ENCODE peak calls at places on chromosomes 5 and 9, in five cellular contexts. L, V, W, Q and U are unnamed samples.

GRCh38 chr9:74755999-74756398 is 131.7 kb downstream of the TRPM6 start:
- DNase-seq in Q (no peak), W (no peak), L (no peak), V (no peak), U (no peak)

GRCh38 chr9:124664143-124664542 is 107.0 kb downstream of the NR6A1 start:
- DNase-seq in Q (no peak), L (no peak), W (no peak), V (no peak), U (no peak)

GRCh38 chr9:125749951-125750655 is 2.9 kb downstream of the PBX3 start:
- DNase-seq in V (no peak), Q (no peak), L (no peak), W (peak; percentile 27), U (no peak)

GRCh38 chr5:120297621-120298020 is 166.5 kb upstream of the PRR16 start:
- DNase-seq in V (no peak), W (peak; percentile 69), L (no peak), Q (no peak), U (no peak)

GRCh38 chr5:169580964-169581363 is 2.6 kb upstream of the SPDL1 start:
- DNase-seq in L (no peak), V (no peak), Q (no peak), W (peak; percentile 54), U (no peak)

GRCh38 chr9:124769451-124770358 is 1.4 kb downstream of the NR6A1 start:
- DNase-seq in V (peak; percentile 84), W (no peak), L (peak; percentile 80), Q (no peak), U (no peak)

GRCh38 chr5:173790177-173790719 is 97.9 kb upstream of the CPEB4 start:
- DNase-seq in Q (no peak), V (no peak), W (no peak), L (no peak), U (no peak)

GRCh38 chr5:134877159-134877558 is 3.0 kb downstream of the TXNDC15 start:
- DNase-seq in W (no peak), V (no peak), L (no peak), Q (no peak), U (no peak)

GRCh38 chr5:10289353-10289752 is 18.3 kb downstream of the CMBL start:
- DNase-seq in Q (no peak), L (no peak), W (peak; percentile 66), V (no peak), U (no peak)

GRCh38 chr9:108743901-108744371 is 111.8 kb downstream of the ACTL7B start:
- DNase-seq in Q (no peak), L (no peak), W (peak; percentile 14), V (peak; percentile 52), U (no peak)

GRCh38 chr9:16445141-16445920 is 425.1 kb downstream of the BNC2 start:
- DNase-seq in V (no peak), W (peak; percentile 65), L (no peak), Q (no peak), U (no peak)

GRCh38 chr5:77563475-77563874 is 71.4 kb upstream of the WDR41 start:
- DNase-seq in Q (no peak), L (no peak), W (no peak), V (no peak), U (no peak)

GRCh38 chr5:35884125-35884788 is 27.6 kb downstream of the IL7R start:
- DNase-seq in W (peak; percentile 91), L (no peak), V (no peak), Q (no peak), U (no peak)

GRCh38 chr9:121601234-121601633 is 50.2 kb upstream of the DAB2IP start:
- DNase-seq in L (no peak), W (peak; percentile 65), Q (no peak), V (no peak), U (no peak)

GRCh38 chr9:19782005-19782404 is 6.8 kb downstream of the SLC24A2 start:
- DNase-seq in W (no peak), Q (no peak), V (peak; percentile 60), L (no peak), U (no peak)

GRCh38 chr5:40681351-40682311 is 1.9 kb downstream of the PTGER4 start:
- DNase-seq in V (peak; percentile 74), L (no peak), Q (no peak), W (peak; percentile 63), U (peak; percentile 61)

GRCh38 chr5:97903742-97904141 is 720.7 kb upstream of the RIOK2 start:
- DNase-seq in Q (no peak), L (no peak), W (no peak), V (no peak), U (no peak)

GRCh38 chr5:165138261-165138660 is 1632.8 kb downstream of the MAT2B start:
- DNase-seq in W (no peak), Q (no peak), V (no peak), L (no peak), U (no peak)

GRCh38 chr9:33734911-33735310 is 60.5 kb upstream of the PRSS3 start:
- DNase-seq in W (no peak), Q (no peak), L (no peak), V (no peak), U (no peak)

GRCh38 chr9:107942870-107943269 is 453.3 kb upstream of the KLF4 start:
- DNase-seq in W (no peak), Q (no peak), V (no peak), L (no peak), U (no peak)

GRCh38 chr5:130138406-130139060 is 234.3 kb downstream of the CHSY3 start:
- DNase-seq in Q (no peak), L (no peak), V (no peak), W (peak; percentile 36), U (no peak)

GRCh38 chr9:114124138-114124537 is 25.0 kb upstream of the KIF12 start:
- DNase-seq in W (no peak), L (no peak), V (peak; percentile 25), Q (no peak), U (no peak)

GRCh38 chr5:125634242-125634835 is 788.9 kb upstream of the GRAMD2B start:
- DNase-seq in Q (no peak), L (no peak), V (no peak), W (no peak), U (no peak)

GRCh38 chr5:150604010-150604409 is 36.5 kb upstream of the SYNPO start:
- DNase-seq in Q (no peak), W (no peak), L (peak; percentile 18), V (no peak), U (no peak)

GRCh38 chr5:150606476-150606875 is 34.0 kb upstream of the SYNPO start:
- DNase-seq in V (no peak), W (no peak), Q (no peak), L (peak; percentile 31), U (no peak)

GRCh38 chr5:150605546-150605945 is 34.9 kb upstream of the SYNPO start:
- DNase-seq in L (peak; percentile 20), Q (no peak), V (no peak), W (no peak), U (no peak)

GRCh38 chr5:150603491-150603890 is 37.0 kb upstream of the SYNPO start:
- DNase-seq in Q (no peak), W (no peak), L (peak; percentile 35), V (no peak), U (no peak)

DNA sequence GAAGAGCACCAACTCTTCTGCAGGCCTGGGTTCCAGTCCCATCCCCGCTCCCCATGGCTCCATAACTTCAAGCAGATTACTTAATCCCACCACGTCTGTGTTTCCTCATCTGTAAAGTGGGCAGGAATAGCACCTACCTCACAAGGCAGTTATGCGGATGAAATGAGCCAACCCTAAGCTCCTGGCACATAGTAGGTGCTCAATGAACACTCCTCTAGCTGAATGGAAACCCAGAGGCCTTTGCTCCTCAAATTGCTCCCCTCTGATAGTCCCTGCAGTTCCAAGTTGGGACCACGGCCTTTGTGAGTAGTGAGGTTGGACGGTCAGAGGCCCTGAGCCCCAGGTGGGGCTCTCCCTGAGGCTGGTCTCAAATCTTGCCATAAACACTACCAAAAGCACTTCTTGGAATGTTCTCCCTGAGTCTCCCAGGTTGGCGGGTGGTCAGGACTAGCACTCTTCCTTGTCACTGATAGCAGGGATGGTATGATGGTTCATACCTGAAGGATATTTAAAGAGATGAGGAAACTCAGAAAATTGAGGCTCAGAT is 35.5 kb upstream of the SYNPO start:
- DNase-seq in Q (no peak), V (no peak), W (no peak), L (peak; percentile 24), U (no peak)
- H3K4me1 ChIP-seq in Q (no peaks in the 10 kb centered on the region), V (peaks cover 6% of the 10 kb centered on the region), W (peaks cover 7% of the 10 kb centered on the region), L (peaks cover 2% of the 10 kb centered on the region), U (no peaks in the 10 kb centered on the region)

DNA sequence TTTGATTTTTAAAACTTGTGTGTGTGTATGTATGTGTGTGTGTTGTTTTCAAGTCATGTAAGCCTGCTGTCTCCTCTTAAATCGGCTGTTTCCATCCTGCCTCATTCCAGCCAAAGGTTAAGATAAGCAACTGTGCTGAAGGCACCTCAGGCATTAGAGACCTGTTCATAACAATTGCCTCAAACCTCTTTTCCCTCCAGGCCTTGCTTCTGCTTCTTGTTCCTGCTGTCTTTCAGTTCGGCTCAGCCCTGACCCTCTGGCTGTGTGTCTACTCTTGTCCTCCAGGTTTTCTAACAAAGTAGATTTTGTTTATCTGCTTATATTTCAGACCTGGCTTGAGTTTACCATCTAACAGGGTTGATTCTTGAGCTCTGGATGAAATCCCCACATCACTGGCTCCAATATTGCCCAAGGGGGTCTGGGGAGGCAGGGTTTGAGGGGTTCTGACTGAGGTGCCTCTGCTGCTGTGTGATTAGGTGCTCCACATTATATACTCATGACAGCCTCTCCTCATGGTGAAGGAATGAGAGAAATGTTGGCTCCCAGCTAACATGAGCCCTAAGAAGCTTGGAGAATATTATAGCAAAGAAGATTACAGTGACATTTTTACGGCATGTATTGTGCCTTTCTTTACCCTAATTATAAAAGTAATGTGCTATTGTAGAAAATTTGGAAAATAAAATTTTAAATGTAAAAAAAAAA is 229.7 kb upstream of the PIK3R1 start:
- DNase-seq in L (no peak), Q (no peak), V (no peak), W (peak; percentile 11), U (no peak)
- H3K4me1 ChIP-seq in L (no peaks in the 10 kb centered on the region), Q (no peaks in the 10 kb centered on the region), V (peaks cover 9% of the 10 kb centered on the region), W (peaks cover 23% of the 10 kb centered on the region), U (no peaks in the 10 kb centered on the region)

DNA sequence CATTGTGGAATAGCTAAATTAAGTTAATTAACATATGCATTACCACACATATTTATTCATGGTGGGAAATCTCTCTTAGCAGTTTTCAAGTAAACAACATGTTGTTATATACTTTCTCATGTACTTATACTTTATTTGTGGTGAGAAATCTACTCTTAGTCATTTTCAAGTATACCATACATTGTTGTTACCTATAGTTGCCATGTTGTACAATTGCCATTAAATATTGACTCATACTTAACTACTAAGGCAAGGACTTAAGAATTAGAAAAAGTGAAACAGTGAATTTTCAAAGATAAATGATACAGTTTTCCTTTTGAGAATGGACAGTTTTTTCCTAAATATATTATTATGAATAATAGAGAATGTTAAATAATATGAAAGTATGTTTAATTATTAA is 27.7 kb downstream of the UGCG start:
- DNase-seq in W (no peak), Q (no peak), V (no peak), L (no peak), U (no peak)
- H3K4me1 ChIP-seq in W (peaks cover 40% of the 10 kb centered on the region), Q (peaks cover 14% of the 10 kb centered on the region), V (no peaks in the 10 kb centered on the region), L (peaks cover 37% of the 10 kb centered on the region), U (peaks cover 50% of the 10 kb centered on the region)

DNA sequence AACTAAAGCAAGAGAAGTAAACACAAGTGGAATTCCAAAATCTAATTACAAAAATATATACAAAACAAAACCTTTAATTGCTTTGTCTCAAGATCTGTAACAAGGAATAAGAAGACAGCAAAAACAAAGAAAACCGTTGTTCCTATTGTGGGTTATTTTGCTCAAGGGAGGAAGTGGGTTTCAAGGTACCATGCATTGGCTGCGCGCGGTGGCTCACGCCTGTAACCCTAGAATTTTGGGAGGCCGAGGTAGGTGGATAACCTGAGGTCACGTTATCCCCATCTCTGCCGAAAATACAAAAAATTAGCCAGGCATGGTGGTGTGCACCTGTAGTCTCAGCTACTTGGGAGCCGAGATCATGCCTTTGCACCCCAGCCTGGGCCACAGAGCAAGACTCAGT is 12.1 kb upstream of the IQGAP2 start:
- DNase-seq in W (no peak), L (no peak), Q (no peak), V (no peak), U (peak; percentile 31)
- H3K4me1 ChIP-seq in W (no peaks in the 10 kb centered on the region), L (peaks cover 43% of the 10 kb centered on the region), Q (peaks cover 27% of the 10 kb centered on the region), V (no peaks in the 10 kb centered on the region), U (peaks cover 64% of the 10 kb centered on the region)

GRCh38 chr5:159737263-159737662 is 179.0 kb upstream of the ADRA1B start:
- DNase-seq in V (no peak), L (no peak), Q (no peak), W (no peak), U (no peak)
- H3K4me1 ChIP-seq in V (no peaks in the 10 kb centered on the region), L (no peaks in the 10 kb centered on the region), Q (no peaks in the 10 kb centered on the region), W (no peaks in the 10 kb centered on the region), U (no peaks in the 10 kb centered on the region)